ENCODE peak calls at places on chromosomes 7 and 10, in nine cellular contexts. O, P, Z, Q, F, W, I, V and M are unnamed samples.

GRCh38 chr10:122325235-122325634 is 49.3 kb upstream of the PLEKHA1 start:
- DNase-seq in F (no peak), Z (no peak), V (no peak), O (no peak), P (no peak), I (no peak), W (no peak), Q (no peak), M (no peak)

GRCh38 chr7:126780993-126781392 is 471.7 kb downstream of the GRM8 start:
- DNase-seq in O (no peak), V (no peak), F (no peak), Z (no peak), P (peak; percentile 29), Q (no peak), I (no peak), W (no peak), M (no peak)

GRCh38 chr7:23346316-23346715 is 47.2 kb downstream of the MALSU1 start:
- DNase-seq in W (no peak), Q (no peak), Z (no peak), F (no peak), O (no peak), V (no peak), I (no peak), P (no peak), M (peak; percentile 40)

GRCh38 chr7:86643478-86644281 is at the start of gene GRM3:
- DNase-seq in W (peak; percentile 83), O (no peak), Z (peak; percentile 12), V (peak; percentile 73), I (no peak), F (peak; percentile 58), Q (no peak), P (peak; percentile 72), M (no peak)

GRCh38 chr7:33107136-33108066 is 1.8 kb downstream of the RP9 start:
- DNase-seq in O (peak; percentile 29), Q (peak; percentile 62), I (no peak), F (no peak), P (peak; percentile 40), V (no peak), W (peak; percentile 26), Z (peak; percentile 33), M (peak; percentile 41)

GRCh38 chr7:139108256-139109187 is 998 bp downstream of the ZC3HAV1 start:
- DNase-seq in Z (peak; percentile 19), Q (peak; percentile 14), O (peak; percentile 18), V (peak; percentile 42), W (peak; percentile 55), P (peak; percentile 38), I (no peak), F (no peak), M (no peak)

GRCh38 chr7:139982927-139983925 is 79.5 kb downstream of the PARP12 start:
- DNase-seq in I (no peak), V (no peak), O (no peak), Q (no peak), W (no peak), Z (no peak), P (no peak), F (no peak), M (no peak)

GRCh38 chr10:28036587-28036986 is 37.7 kb upstream of the ODAD2 start:
- DNase-seq in P (no peak), Q (peak; percentile 28), V (no peak), F (no peak), Z (no peak), W (no peak), O (no peak), I (no peak), M (no peak)

GRCh38 chr7:46716926-46717325 is 795.9 kb upstream of the IGFBP3 start:
- DNase-seq in F (no peak), Z (no peak), W (no peak), V (no peak), I (no peak), O (no peak), Q (no peak), P (no peak), M (no peak)